ENCODE peak calls at places on chromosome 22, in ten cellular contexts. O, A, U, F, M, E, H, K, S and V are unnamed samples.

GRCh38 chr22:45562537-45563361 is 60.1 kb downstream of the FBLN1 start:
- DNase-seq in M (no peak), S (no peak), O (no peak), U (no peak), E (no peak), F (no peak), K (no peak), A (no peak), H (no peak), V (no peak)

GRCh38 chr22:26134654-26135330 is 34.5 kb upstream of the SEZ6L start:
- DNase-seq in S (no peak), U (no peak), A (no peak), H (peak; percentile 6), E (peak; percentile 58), F (no peak), O (no peak), M (no peak), K (no peak), V (no peak)

GRCh38 chr22:43236401-43237166 is 49.6 kb upstream of the TTLL12 start:
- DNase-seq in S (peak; percentile 43), M (peak; percentile 82), O (no peak), H (no peak), U (peak; percentile 70), K (no peak), A (no peak), E (no peak), F (no peak), V (no peak)

GRCh38 chr22:44205713-44206645 is 25.3 kb downstream of the PARVG start:
- DNase-seq in O (no peak), H (no peak), A (no peak), E (no peak), U (no peak), M (no peak), F (no peak), K (no peak), S (no peak), V (no peak)

GRCh38 chr22:22599248-22599647 is 40.2 kb upstream of the PRAME start:
- DNase-seq in K (no peak), E (no peak), H (no peak), O (no peak), S (no peak), F (no peak), U (no peak), A (no peak), M (no peak), V (no peak)

GRCh38 chr22:31442768-31443489 is 43.5 kb downstream of the DRG1 start:
- DNase-seq in S (no peak), E (no peak), O (no peak), H (no peak), A (no peak), F (no peak), K (no peak), U (no peak), M (peak; percentile 64), V (no peak)

GRCh38 chr22:45868586-45869443 is 108.1 kb downstream of the WNT7B start:
- DNase-seq in H (no peak), E (no peak), K (no peak), U (no peak), S (no peak), A (no peak), F (no peak), M (no peak), O (no peak), V (no peak)

GRCh38 chr22:43618517-43618916 is 193.6 kb downstream of the EFCAB6 start:
- DNase-seq in U (no peak), M (no peak), S (no peak), F (no peak), O (no peak), E (no peak), A (no peak), H (no peak), K (no peak), V (no peak)

GRCh38 chr22:35034963-35035362 is 31.0 kb upstream of the ISX start:
- DNase-seq in M (no peak), F (no peak), O (no peak), A (no peak), E (no peak), S (no peak), K (no peak), H (no peak), U (no peak), V (no peak)

GRCh38 chr22:46929689-46930225 is 167.3 kb downstream of the TBC1D22A start:
- DNase-seq in S (no peak), E (peak; percentile 34), H (no peak), F (no peak), M (no peak), U (no peak), K (no peak), O (no peak), A (no peak), V (no peak)

GRCh38 chr22:50443801-50444625 is 30.8 kb downstream of the SBF1 start:
- DNase-seq in K (no peak), O (no peak), S (peak; percentile 14), H (no peak), U (no peak), E (no peak), M (peak; percentile 28), A (no peak), F (no peak), V (no peak)

GRCh38 chr22:46684706-46685105 is 53.3 kb downstream of the CERK start:
- DNase-seq in M (peak; percentile 76), O (no peak), U (no peak), H (no peak), F (no peak), E (no peak), A (no peak), K (peak; percentile 36), S (no peak), V (no peak)

GRCh38 chr22:48104786-48105185 is 1342.3 kb downstream of the TBC1D22A start:
- DNase-seq in K (no peak), O (no peak), U (no peak), A (no peak), E (no peak), S (no peak), H (no peak), M (no peak), F (no peak), V (no peak)

GRCh38 chr22:41512421-41513194 is 31.7 kb downstream of the POLR3H start:
- DNase-seq in H (peak; percentile 48), K (no peak), U (no peak), A (peak; percentile 76), F (no peak), M (peak; percentile 60), O (peak; percentile 79), S (peak; percentile 66), E (peak; percentile 81), V (no peak)

GRCh38 chr22:34645375-34645774 is 420.6 kb upstream of the ISX start:
- DNase-seq in U (no peak), H (peak; percentile 1), F (no peak), S (no peak), E (peak; percentile 48), K (no peak), A (no peak), M (no peak), O (no peak), V (no peak)

GRCh38 chr22:42500164-42500835 is 19.3 kb downstream of the RRP7A start:
- DNase-seq in M (peak; percentile 86), F (peak; percentile 55), K (peak; percentile 92), A (peak; percentile 73), S (peak; percentile 82), O (peak; percentile 64), U (peak; percentile 91), H (peak; percentile 85), E (peak; percentile 98), V (peak; percentile 86)

GRCh38 chr22:42770941-42771647 is 50.4 kb upstream of the A4GALT start:
- DNase-seq in F (no peak), A (no peak), U (no peak), H (no peak), E (no peak), S (no peak), K (no peak), M (no peak), O (no peak), V (no peak)

GRCh38 chr22:24117942-24118341 is 63.3 kb upstream of the SUSD2 start:
- DNase-seq in U (no peak), A (no peak), E (peak; percentile 59), M (no peak), S (no peak), K (no peak), H (no peak), O (no peak), F (no peak), V (no peak)
- TF ChIP-seq CTCF in U (no peak), A (no peak), E (peak; percentile 18), M (no peak), S (no peak), K (no peak), H (no peak), O (peak; percentile 23), F (no peak), V (no peak)

GRCh38 chr22:27873476-27873875 is 45.6 kb downstream of the PITPNB start:
- DNase-seq in S (no peak), O (no peak), E (no peak), H (no peak), K (no peak), A (no peak), M (peak; percentile 76), U (no peak), F (peak; percentile 57), V (no peak)
- H3K27ac ChIP-seq in S (no peak overlapping the region), O (no peak overlapping the region), E (no peak overlapping the region), H (no peak overlapping the region), K (peak overlapping the region; percentile 70), A (peak overlapping the region; percentile 22), M (peak overlapping the region; percentile 81), U (no peak overlapping the region), F (peak overlapping the region; percentile 79), V (no peak overlapping the region)

DNA sequence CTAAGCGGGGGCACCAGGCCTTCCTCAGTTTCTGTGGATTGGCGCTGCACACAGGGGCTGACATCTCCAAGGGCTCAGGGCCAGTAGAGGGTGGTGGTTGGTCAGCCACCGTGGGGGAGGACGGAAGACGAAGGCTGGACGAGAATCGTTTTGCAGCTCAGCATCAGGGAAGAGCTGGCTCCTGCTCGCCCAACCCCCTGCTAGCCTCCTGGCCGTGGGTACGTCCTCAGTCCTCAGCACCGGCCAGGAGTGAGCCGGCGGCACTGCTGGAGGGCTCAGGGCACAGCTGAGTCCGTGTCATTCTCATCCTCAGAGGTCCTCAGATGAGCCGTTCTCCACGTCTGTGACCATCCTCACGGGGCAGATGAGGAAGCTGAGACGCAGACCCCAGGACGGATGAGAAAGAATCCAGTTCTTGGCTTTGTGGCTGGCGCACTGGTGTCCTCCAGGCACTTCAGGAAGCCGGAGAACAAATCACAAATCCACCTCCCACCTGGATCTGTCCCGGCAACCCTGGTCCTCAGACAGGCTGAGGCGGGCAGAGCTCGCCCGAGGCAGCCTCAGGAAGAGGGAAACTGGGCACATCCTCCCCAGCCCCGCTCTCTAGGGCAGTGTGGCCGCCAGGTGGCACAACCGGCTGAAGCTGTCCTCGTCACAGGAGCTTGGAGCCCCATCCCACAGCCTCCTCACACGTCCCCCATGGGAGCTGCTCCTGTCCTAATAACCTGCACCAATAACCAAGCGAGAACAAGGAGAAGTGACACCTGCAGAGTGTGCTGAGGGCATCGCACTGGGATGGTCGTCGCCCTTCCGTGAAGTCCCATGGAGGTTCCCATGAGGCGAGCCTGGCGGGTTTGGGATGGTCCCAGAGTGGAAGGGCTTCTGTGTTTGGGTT is 393.7 kb downstream of the BRD1 start:
- DNase-seq in M (no peak), A (no peak), O (peak; percentile 58), E (peak; percentile 74), S (no peak), U (no peak), K (no peak), F (peak; percentile 13), H (peak; percentile 27), V (no peak)
- TF ChIP-seq CTCF in M (no peak), A (no peak), O (peak; percentile 64), E (peak; percentile 60), S (no peak), U (no peak), K (no peak), F (no peak), H (peak; percentile 40), V (no peak)

GRCh38 chr22:20945578-20945934 is 21.5 kb upstream of the AIFM3 start:
- DNase-seq in O (no peak), U (no peak), M (no peak), S (no peak), K (no peak), A (no peak), F (no peak), E (no peak), H (no peak), V (no peak)
- H3K27ac ChIP-seq in O (no peak overlapping the region), U (no peak overlapping the region), M (no peak overlapping the region), S (peak overlapping the region; percentile 71), K (no peak overlapping the region), A (no peak overlapping the region), F (no peak overlapping the region), E (no peak overlapping the region), H (no peak overlapping the region), V (no peak overlapping the region)